ENCODE peak calls at places on chromosomes 16 and 17, in seven cellular contexts. D is GM23338, Q is AG04449, F is mucosa of descending colon, P is A549, A is ovary, C is choroid plexus epithelial cell. K is an unnamed sample.

GRCh38 chr17:31339906-31340661 is 18.7 kb upstream of the EVI2A start:
- DNase-seq in A (no peak), Q (peak), F (no peak), D (no peak), C (peak), P (no peak), K (peak)

GRCh38 chr16:50371936-50372595 is 3.3 kb upstream of the BRD7 start:
- DNase-seq in C (peak), D (peak), Q (no peak), P (no peak), A (peak), F (no peak), K (no peak)

GRCh38 chr17:77225246-77225645 is 84.5 kb downstream of the SEC14L1 start:
- DNase-seq in Q (no peak), C (no peak), A (no peak), P (no peak), F (no peak), D (no peak), K (no peak)

GRCh38 chr17:4769628-4770027 is 2.1 kb upstream of the TM4SF5 start:
- DNase-seq in P (no peak), F (no peak), Q (no peak), D (no peak), C (no peak), A (no peak), K (peak)

GRCh38 chr16:69049146-69049545 is 56.3 kb upstream of the HAS3 start:
- DNase-seq in D (no peak), F (no peak), P (peak), Q (no peak), A (no peak), C (peak), K (peak)

GRCh38 chr17:69451416-69452394 is 37.2 kb downstream of the MAP2K6 start:
- DNase-seq in D (peak), Q (no peak), F (no peak), P (no peak), A (no peak), C (no peak), K (no peak)

GRCh38 chr17:5873781-5874180 is 196.4 kb upstream of the WSCD1 start:
- DNase-seq in F (no peak), P (no peak), D (no peak), Q (no peak), A (no peak), C (no peak), K (no peak)

GRCh38 chr16:68564367-68564985 is 25.4 kb downstream of the ZFP90 start:
- DNase-seq in F (no peak), D (peak), P (no peak), C (peak), A (no peak), Q (no peak), K (peak)

GRCh38 chr16:3474136-3474779 is 21.0 kb downstream of the C16orf90 start:
- DNase-seq in P (no peak), Q (no peak), D (no peak), A (no peak), F (no peak), C (no peak), K (no peak)

GRCh38 chr16:17647879-17648649 is 177.3 kb upstream of the XYLT1 start:
- DNase-seq in D (no peak), F (no peak), P (no peak), C (no peak), Q (no peak), A (no peak), K (no peak)

GRCh38 chr16:12203780-12204351 is 227.3 kb downstream of the SNX29 start:
- DNase-seq in C (no peak), A (no peak), F (no peak), Q (no peak), P (no peak), D (no peak), K (no peak)

GRCh38 chr16:84795338-84796053 is 24.3 kb upstream of the CRISPLD2 start:
- DNase-seq in F (peak), C (peak), D (peak), Q (peak), P (no peak), A (peak), K (peak)

GRCh38 chr17:7217113-7217987 is 2.3 kb downstream of the DLG4 start:
- DNase-seq in P (peak), F (peak), A (peak), D (peak), C (peak), Q (no peak), K (peak)

GRCh38 chr17:74201250-74201649 is 2.2 kb upstream of the RPL38 start:
- DNase-seq in P (no peak), C (peak), A (no peak), Q (no peak), D (no peak), F (no peak), K (no peak)

GRCh38 chr16:2529061-2529931 is 1.9 kb downstream of the CEMP1 start:
- DNase-seq in C (no peak), D (peak), P (no peak), F (peak), Q (no peak), A (peak), K (no peak)

GRCh38 chr16:1308036-1308976 is 1.1 kb upstream of the UBE2I start:
- DNase-seq in C (peak), D (peak), Q (no peak), A (no peak), F (no peak), P (peak), K (peak)

GRCh38 chr16:19294156-19294649 is 8.7 kb downstream of the CLEC19A start:
- DNase-seq in Q (no peak), C (peak), F (no peak), A (no peak), D (no peak), P (no peak), K (no peak)

GRCh38 chr16:80277182-80277581 is 263.6 kb upstream of the DYNLRB2 start:
- DNase-seq in A (no peak), F (no peak), P (no peak), D (peak), Q (no peak), C (no peak), K (no peak)

GRCh38 chr16:49094471-49094870 is 187.2 kb downstream of the CBLN1 start:
- DNase-seq in P (no peak), A (no peak), C (no peak), F (no peak), Q (no peak), D (no peak), K (no peak)

GRCh38 chr17:73292031-73292531 is 19.7 kb downstream of the CDC42EP4 start:
- DNase-seq in F (no peak), C (peak), D (no peak), P (no peak), A (no peak), Q (no peak), K (peak)

GRCh38 chr16:23902223-23903000 is 66.6 kb downstream of the PRKCB start:
- DNase-seq in A (no peak), Q (no peak), C (no peak), D (no peak), F (no peak), P (no peak), K (no peak)

GRCh38 chr16:74768239-74768638 is 6.4 kb downstream of the FA2H start:
- DNase-seq in D (no peak), Q (no peak), P (no peak), F (no peak), C (no peak), A (no peak), K (no peak)

GRCh38 chr17:7667616-7668406 is 17.1 kb downstream of the ATP1B2 start:
- DNase-seq in D (no peak), Q (no peak), F (no peak), C (no peak), P (no peak), A (no peak), K (no peak)

GRCh38 chr16:69633375-69633774 is 67.6 kb downstream of the NFAT5 start:
- DNase-seq in Q (no peak), C (no peak), A (no peak), F (no peak), P (no peak), D (no peak), K (no peak)

GRCh38 chr17:15319461-15319860 is 21.9 kb downstream of the TEKT3 start:
- DNase-seq in C (no peak), F (no peak), D (no peak), Q (no peak), P (no peak), A (no peak), K (no peak)

GRCh38 chr17:46822388-46822921 is 4.0 kb upstream of the WNT3 start:
- DNase-seq in Q (no peak), A (no peak), F (peak), D (peak), C (no peak), P (peak), K (no peak)

GRCh38 chr17:7254511-7254910 is 2.5 kb downstream of the ELP5 start:
- DNase-seq in C (no peak), A (no peak), D (no peak), P (no peak), Q (no peak), F (no peak), K (no peak)

GRCh38 chr17:38415250-38416194 is 12.7 kb upstream of the ARHGAP23 start:
- DNase-seq in F (no peak), Q (no peak), C (peak), A (no peak), P (no peak), D (peak), K (peak)

GRCh38 chr16:27321013-27321960 is 7.5 kb downstream of the IL4R start:
- DNase-seq in F (peak), D (no peak), Q (no peak), A (no peak), P (no peak), C (peak), K (peak)

GRCh38 chr17:71530227-71530626 is 590.6 kb upstream of the SOX9 start:
- DNase-seq in D (no peak), F (no peak), C (no peak), A (no peak), P (no peak), Q (no peak), K (no peak)

GRCh38 chr17:80892019-80892855 is 99.4 kb upstream of the CHMP6 start:
- DNase-seq in A (peak), D (no peak), C (peak), F (peak), Q (peak), P (peak), K (peak)
- H3K4me3 ChIP-seq in A (no peak), D (no peak), C (no peak), F (no peak), Q (no peak), P (no peak), K (peak)

GRCh38 chr16:87778476-87778829 is 12.7 kb upstream of the KLHDC4 start:
- DNase-seq in D (no peak), A (no peak), C (no peak), P (no peak), Q (no peak), F (no peak), K (no peak)

GRCh38 chr16:87780385-87780989 is 14.7 kb upstream of the KLHDC4 start:
- DNase-seq in Q (no peak), F (no peak), P (no peak), C (peak), A (no peak), D (no peak), K (no peak)

GRCh38 chr16:87784812-87785211 is 19.0 kb upstream of the KLHDC4 start:
- DNase-seq in F (no peak), P (no peak), C (no peak), D (no peak), Q (no peak), A (no peak), K (no peak)

GRCh38 chr16:87778830-87779579 is 13.2 kb upstream of the KLHDC4 start:
- DNase-seq in A (peak), C (peak), Q (peak), D (peak), F (peak), P (peak), K (peak)
- TF ChIP-seq CTCF in A (peak), C (peak), Q (peak), D (peak), F (peak), P (peak), K (peak)

GRCh38 chr17:78556812-78557211 is 20.4 kb downstream of the DNAH17 start:
- DNase-seq in F (no peak), C (no peak), D (no peak), A (no peak), Q (no peak), P (no peak), K (no peak)
- H3K4me3 ChIP-seq in F (no peak), C (no peak), D (no peak), A (no peak), Q (no peak), P (no peak), K (no peak)

DNA sequence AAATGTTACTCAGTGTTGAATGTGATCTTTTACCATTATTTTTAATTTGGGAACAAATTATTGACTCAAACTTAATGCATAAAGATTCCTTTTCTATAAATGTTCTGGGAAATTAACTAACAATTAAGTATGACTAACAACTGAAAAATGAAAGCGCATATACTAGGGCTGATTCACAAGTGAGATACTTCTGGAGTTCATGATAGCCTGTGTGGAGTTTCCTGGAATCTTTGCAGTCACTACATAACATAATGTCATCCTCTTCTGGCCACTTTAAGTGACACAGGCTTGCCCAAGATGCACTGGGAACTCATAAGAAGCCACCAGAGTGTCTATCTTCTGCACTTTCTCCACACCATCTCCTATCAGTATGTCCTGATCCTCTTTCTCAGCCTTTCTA is 450.3 kb upstream of the CDH11 start:
- DNase-seq in Q (peak), C (peak), D (no peak), P (no peak), F (no peak), A (no peak), K (peak)
- TF ChIP-seq CTCF in Q (no peak), C (peak), D (no peak), P (no peak), F (no peak), A (no peak), K (no peak)

GRCh38 chr16:55760665-55761035 is 72.2 kb downstream of the CES1 start:
- DNase-seq in F (no peak), P (no peak), C (no peak), A (peak), Q (no peak), D (no peak), K (no peak)
- H3K4me3 ChIP-seq in F (no peak), P (no peak), C (no peak), A (no peak), Q (no peak), D (peak), K (no peak)

GRCh38 chr17:42536372-42537155 is 523 bp downstream of the NAGLU start:
- DNase-seq in C (peak), P (peak), Q (no peak), F (peak), A (peak), D (peak), K (peak)
- TF ChIP-seq CTCF in C (no peak), P (no peak), Q (no peak), F (no peak), A (no peak), D (no peak), K (no peak)

DNA sequence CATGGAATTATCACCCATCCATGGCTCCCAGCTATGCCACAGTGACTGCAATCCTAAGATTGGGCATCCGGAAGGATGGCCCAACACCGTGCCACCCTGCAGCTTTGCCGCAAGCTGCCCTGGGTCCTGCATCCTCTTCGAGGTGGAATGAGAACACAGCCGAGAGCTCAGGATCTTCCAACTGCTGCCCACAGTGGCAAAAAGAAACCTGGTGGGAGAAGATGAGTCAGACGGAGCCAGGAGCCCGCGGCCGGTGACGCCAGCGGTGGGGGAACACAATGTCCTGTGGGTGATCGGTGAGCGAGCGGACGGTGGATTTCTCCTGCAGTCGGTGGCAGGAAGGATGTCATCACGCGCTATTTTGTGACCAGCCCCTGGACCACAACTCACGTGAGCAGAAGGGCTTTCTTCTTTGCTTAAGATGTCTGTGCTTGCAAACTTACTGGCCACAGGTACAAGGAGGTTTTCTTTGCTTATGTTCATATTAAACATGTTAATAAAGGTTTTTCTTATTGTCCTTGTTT is 20.1 kb downstream of the CD7 start:
- DNase-seq in F (peak), C (peak), P (peak), D (no peak), Q (no peak), A (peak), K (peak)
- H3K4me3 ChIP-seq in F (peak), C (peak), P (peak), D (no peak), Q (no peak), A (peak), K (peak)

DNA sequence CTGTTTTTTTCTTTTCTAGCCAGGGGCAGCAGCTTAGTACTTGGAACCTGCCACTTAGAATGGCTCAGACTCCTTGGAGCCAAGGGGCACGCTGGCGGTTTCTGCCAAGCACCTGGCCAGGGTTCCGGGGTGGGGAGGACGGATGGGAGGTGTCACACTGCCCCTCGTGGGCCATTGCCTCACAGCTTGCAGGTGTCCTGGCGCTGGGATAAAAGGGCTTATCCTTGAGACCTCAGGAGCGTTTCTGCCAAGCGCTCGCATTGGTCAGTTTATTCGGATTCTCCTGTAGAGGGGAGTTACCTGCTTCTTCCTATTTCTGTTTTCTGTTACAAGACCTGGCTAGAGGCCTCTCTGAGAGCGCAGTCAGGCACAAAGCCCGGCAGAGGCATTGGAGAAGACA is 234.6 kb downstream of the MSI2 start:
- DNase-seq in P (no peak), D (peak), F (no peak), A (no peak), Q (no peak), C (no peak), K (no peak)
- TF ChIP-seq CTCF in P (no peak), D (no peak), F (no peak), A (no peak), Q (no peak), C (no peak), K (no peak)

GRCh38 chr16:86569843-86570447 is 3.3 kb downstream of the FOXC2 start:
- DNase-seq in C (peak), Q (no peak), A (no peak), P (no peak), D (no peak), F (no peak), K (no peak)

GRCh38 chr16:86571197-86571915 is 4.7 kb downstream of the FOXC2 start:
- DNase-seq in C (peak), F (no peak), P (no peak), A (no peak), Q (no peak), D (no peak), K (no peak)

GRCh38 chr16:86568677-86569623 is 2.3 kb downstream of the FOXC2 start:
- DNase-seq in A (no peak), C (peak), Q (no peak), D (peak), F (no peak), P (no peak), K (no peak)

GRCh38 chr16:86572041-86572521 is 5.5 kb downstream of the FOXC2 start:
- DNase-seq in C (peak), F (no peak), A (no peak), P (no peak), Q (no peak), D (no peak), K (peak)

GRCh38 chr16:86570542-86571196 is 4.0 kb downstream of the FOXC2 start:
- DNase-seq in F (no peak), C (peak), A (no peak), P (no peak), Q (no peak), D (peak), K (peak)
- H3K4me3 ChIP-seq in F (no peak), C (peak), A (no peak), P (no peak), Q (peak), D (peak), K (peak)

DNA sequence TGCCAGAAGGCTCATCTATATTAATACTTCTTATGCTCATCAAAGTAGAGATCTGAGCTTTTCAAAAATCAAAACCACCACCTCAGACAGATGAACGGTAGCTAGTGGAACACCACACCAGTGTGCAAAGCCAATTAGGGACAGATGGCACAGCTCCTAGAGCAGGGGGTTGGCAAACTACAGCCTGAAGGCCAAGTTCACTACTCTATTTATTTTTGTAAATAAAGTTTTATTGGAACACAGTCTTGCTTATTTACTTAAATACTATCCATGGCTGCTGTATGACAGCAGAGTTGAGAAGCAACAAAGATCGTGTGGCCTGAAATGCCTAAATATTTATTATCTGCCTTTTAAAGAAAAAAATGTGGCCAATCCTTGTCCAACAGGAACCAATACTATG is 56.8 kb downstream of the AMFR start:
- DNase-seq in D (no peak), Q (no peak), C (no peak), A (no peak), F (no peak), P (no peak), K (no peak)
- TF ChIP-seq CTCF in D (no peak), Q (no peak), C (no peak), A (no peak), F (no peak), P (no peak), K (no peak)